ENCODE peak calls at places on chromosome 3, in five cellular contexts. E is cardiac fibroblast, V is heart left ventricle, O is RWPE2, H is SHP77. B is an unnamed sample.
A peak's percentile ranks its signal among the peaks of the same experiment; 100 is the strongest.

GRCh38 chr3:69842789-69843188 is 103.5 kb downstream of the MITF start:
- DNase-seq in E (no peak), V (peak; percentile 32), O (no peak), H (no peak), B (no peak)

GRCh38 chr3:157026091-157026490 is 133.9 kb downstream of the CCNL1 start:
- DNase-seq in E (no peak), V (no peak), O (peak; percentile 49), H (no peak), B (no peak)

GRCh38 chr3:59251899-59252298 is 202.1 kb upstream of the CFAP20DC start:
- DNase-seq in E (no peak), V (no peak), O (no peak), H (no peak), B (no peak)

GRCh38 chr3:81742581-81742980 is 18.9 kb downstream of the GBE1 start:
- DNase-seq in E (no peak), V (no peak), O (no peak), H (no peak), B (no peak)

GRCh38 chr3:11641683-11642407 is 1.9 kb downstream of the VGLL4 start:
- DNase-seq in E (peak; percentile 76), V (no peak), O (no peak), H (no peak), B (no peak)

GRCh38 chr3:89113887-89114840 is 6.7 kb downstream of the EPHA3 start:
- DNase-seq in E (peak; percentile 50), V (peak; percentile 68), O (peak; percentile 68), H (peak; percentile 84), B (no peak)

GRCh38 chr3:73427018-73427750 is 197.6 kb downstream of the PDZRN3 start:
- DNase-seq in E (no peak), V (no peak), O (no peak), H (no peak), B (no peak)

GRCh38 chr3:165742351-165742750 is 94.9 kb downstream of the BCHE start:
- DNase-seq in E (no peak), V (no peak), O (no peak), H (no peak), B (peak; percentile 72)

GRCh38 chr3:179971280-179971679 is 65.5 kb downstream of the PEX5L start:
- DNase-seq in E (no peak), V (no peak), O (no peak), H (peak; percentile 47), B (no peak)

GRCh38 chr3:46289961-46290360 is 47.7 kb downstream of the CCR3 start:
- DNase-seq in E (no peak), V (no peak), O (no peak), H (no peak), B (no peak)

GRCh38 chr3:14480207-14481017 is 59.7 kb downstream of the GRIP2 start:
- DNase-seq in E (peak; percentile 79), V (peak; percentile 59), O (no peak), H (no peak), B (no peak)

GRCh38 chr3:52532517-52532837 is 1.2 kb downstream of the NT5DC2 start:
- DNase-seq in E (peak; percentile 74), V (peak; percentile 41), O (peak; percentile 65), H (no peak), B (no peak)

GRCh38 chr3:50292924-50293801 is 934 bp upstream of the IFRD2 start:
- DNase-seq in E (no peak), V (peak; percentile 11), O (no peak), H (no peak), B (no peak)

GRCh38 chr3:182682263-182683229 is 110.8 kb upstream of the ATP11B start:
- DNase-seq in E (peak; percentile 43), V (peak; percentile 21), O (peak; percentile 64), H (peak; percentile 65), B (peak; percentile 36)

GRCh38 chr3:14126017-14126902 is 1.4 kb downstream of the TMEM43 start:
- DNase-seq in E (no peak), V (no peak), O (no peak), H (no peak), B (no peak)